ENCODE peak calls at places on chromosomes 16 and 17, in six cellular contexts. One of them, this sample, is unnamed.

GRCh38 chr17:54967621-54968258 is 714 bp downstream of the COX11 start:
- DNase-seq in fibroblast of the conjunctiva: peak; percentile 34
- DNase-seq in activated naive CD4-positive, alpha-beta T cell treated with anti-CD3 and anti-CD28 coated beads, Interleukin-2, amount 10 ng/mL, durations not matched to agents 7 days and 5 days: peak; percentile 23
- DNase-seq in RPMI8226: peak; percentile 74
- DNase-seq in ascending aorta: no peak
- DNase-seq in Caki2: peak; percentile 72
- DNase-seq in this sample: no peak

GRCh38 chr17:37045271-37045946 is 96.7 kb downstream of the AATF start:
- DNase-seq in fibroblast of the conjunctiva: no peak
- DNase-seq in activated naive CD4-positive, alpha-beta T cell treated with anti-CD3 and anti-CD28 coated beads, Interleukin-2, amount 10 ng/mL, durations not matched to agents 7 days and 5 days: no peak
- DNase-seq in RPMI8226: no peak
- DNase-seq in ascending aorta: no peak
- DNase-seq in Caki2: no peak
- DNase-seq in this sample: no peak

GRCh38 chr17:54784305-54784704 is 116.3 kb upstream of the TOM1L1 start:
- DNase-seq in fibroblast of the conjunctiva: no peak
- DNase-seq in activated naive CD4-positive, alpha-beta T cell treated with anti-CD3 and anti-CD28 coated beads, Interleukin-2, amount 10 ng/mL, durations not matched to agents 7 days and 5 days: no peak
- DNase-seq in RPMI8226: no peak
- DNase-seq in ascending aorta: no peak
- DNase-seq in Caki2: no peak
- DNase-seq in this sample: no peak

GRCh38 chr17:28230011-28230410 is 89.0 kb upstream of the TMEM97 start:
- DNase-seq in fibroblast of the conjunctiva: no peak
- DNase-seq in activated naive CD4-positive, alpha-beta T cell treated with anti-CD3 and anti-CD28 coated beads, Interleukin-2, amount 10 ng/mL, durations not matched to agents 7 days and 5 days: no peak
- DNase-seq in RPMI8226: peak; percentile 39
- DNase-seq in ascending aorta: no peak
- DNase-seq in Caki2: no peak
- DNase-seq in this sample: no peak

GRCh38 chr16:88430185-88430523 is 22.9 kb upstream of the ZFPM1 start:
- DNase-seq in fibroblast of the conjunctiva: no peak
- DNase-seq in activated naive CD4-positive, alpha-beta T cell treated with anti-CD3 and anti-CD28 coated beads, Interleukin-2, amount 10 ng/mL, durations not matched to agents 7 days and 5 days: peak; percentile 38
- DNase-seq in RPMI8226: no peak
- DNase-seq in ascending aorta: no peak
- DNase-seq in Caki2: no peak
- DNase-seq in this sample: peak; percentile 60

GRCh38 chr16:85384831-85385462 is 228.2 kb upstream of the GSE1 start:
- DNase-seq in fibroblast of the conjunctiva: no peak
- DNase-seq in activated naive CD4-positive, alpha-beta T cell treated with anti-CD3 and anti-CD28 coated beads, Interleukin-2, amount 10 ng/mL, durations not matched to agents 7 days and 5 days: peak; percentile 14
- DNase-seq in RPMI8226: peak; percentile 75
- DNase-seq in ascending aorta: no peak
- DNase-seq in Caki2: no peak
- DNase-seq in this sample: peak; percentile 26

GRCh38 chr17:921161-921560 is 58.4 kb downstream of the NXN start:
- DNase-seq in fibroblast of the conjunctiva: no peak
- DNase-seq in activated naive CD4-positive, alpha-beta T cell treated with anti-CD3 and anti-CD28 coated beads, Interleukin-2, amount 10 ng/mL, durations not matched to agents 7 days and 5 days: no peak
- DNase-seq in RPMI8226: no peak
- DNase-seq in ascending aorta: no peak
- DNase-seq in Caki2: no peak
- DNase-seq in this sample: no peak

GRCh38 chr16:10868562-10869469 is 8.2 kb upstream of the CIITA start:
- DNase-seq in fibroblast of the conjunctiva: no peak
- DNase-seq in activated naive CD4-positive, alpha-beta T cell treated with anti-CD3 and anti-CD28 coated beads, Interleukin-2, amount 10 ng/mL, durations not matched to agents 7 days and 5 days: peak; percentile 32
- DNase-seq in RPMI8226: peak; percentile 75
- DNase-seq in ascending aorta: no peak
- DNase-seq in Caki2: no peak
- DNase-seq in this sample: no peak

GRCh38 chr17:56540791-56541190 is 52.7 kb upstream of the NOG start:
- DNase-seq in fibroblast of the conjunctiva: no peak
- DNase-seq in activated naive CD4-positive, alpha-beta T cell treated with anti-CD3 and anti-CD28 coated beads, Interleukin-2, amount 10 ng/mL, durations not matched to agents 7 days and 5 days: no peak
- DNase-seq in RPMI8226: no peak
- DNase-seq in ascending aorta: no peak
- DNase-seq in Caki2: no peak
- DNase-seq in this sample: no peak

GRCh38 chr17:10729334-10730193 is at the start of gene TMEM220:
- DNase-seq in fibroblast of the conjunctiva: peak; percentile 60
- DNase-seq in activated naive CD4-positive, alpha-beta T cell treated with anti-CD3 and anti-CD28 coated beads, Interleukin-2, amount 10 ng/mL, durations not matched to agents 7 days and 5 days: peak; percentile 50
- DNase-seq in RPMI8226: peak; percentile 18
- DNase-seq in ascending aorta: peak; percentile 29
- DNase-seq in Caki2: peak; percentile 76
- DNase-seq in this sample: peak; percentile 60

GRCh38 chr17:64406321-64407200 is 15.9 kb upstream of the PECAM1 start:
- DNase-seq in fibroblast of the conjunctiva: peak; percentile 9
- DNase-seq in activated naive CD4-positive, alpha-beta T cell treated with anti-CD3 and anti-CD28 coated beads, Interleukin-2, amount 10 ng/mL, durations not matched to agents 7 days and 5 days: peak; percentile 39
- DNase-seq in RPMI8226: peak; percentile 38
- DNase-seq in ascending aorta: no peak
- DNase-seq in Caki2: peak; percentile 47
- DNase-seq in this sample: no peak

GRCh38 chr17:33262724-33263123 is 30.4 kb downstream of the ASIC2 start:
- DNase-seq in fibroblast of the conjunctiva: no peak
- DNase-seq in activated naive CD4-positive, alpha-beta T cell treated with anti-CD3 and anti-CD28 coated beads, Interleukin-2, amount 10 ng/mL, durations not matched to agents 7 days and 5 days: no peak
- DNase-seq in RPMI8226: no peak
- DNase-seq in ascending aorta: no peak
- DNase-seq in Caki2: no peak
- DNase-seq in this sample: no peak

GRCh38 chr16:11672206-11673090 is 4.2 kb downstream of the SNN start:
- DNase-seq in fibroblast of the conjunctiva: no peak
- DNase-seq in activated naive CD4-positive, alpha-beta T cell treated with anti-CD3 and anti-CD28 coated beads, Interleukin-2, amount 10 ng/mL, durations not matched to agents 7 days and 5 days: peak; percentile 76
- DNase-seq in RPMI8226: peak; percentile 51
- DNase-seq in ascending aorta: no peak
- DNase-seq in Caki2: no peak
- DNase-seq in this sample: no peak

GRCh38 chr17:80124351-80124981 is 22.5 kb downstream of the EIF4A3 start:
- DNase-seq in fibroblast of the conjunctiva: no peak
- DNase-seq in activated naive CD4-positive, alpha-beta T cell treated with anti-CD3 and anti-CD28 coated beads, Interleukin-2, amount 10 ng/mL, durations not matched to agents 7 days and 5 days: no peak
- DNase-seq in RPMI8226: peak; percentile 43
- DNase-seq in ascending aorta: no peak
- DNase-seq in Caki2: no peak
- DNase-seq in this sample: no peak

GRCh38 chr17:75909812-75910274 is 5.2 kb upstream of the MRPL38 start:
- DNase-seq in fibroblast of the conjunctiva: peak; percentile 51
- DNase-seq in activated naive CD4-positive, alpha-beta T cell treated with anti-CD3 and anti-CD28 coated beads, Interleukin-2, amount 10 ng/mL, durations not matched to agents 7 days and 5 days: no peak
- DNase-seq in RPMI8226: no peak
- DNase-seq in ascending aorta: no peak
- DNase-seq in Caki2: no peak
- DNase-seq in this sample: no peak